ENCODE peak calls at places on chromosomes 16 and 17, in four cellular contexts. I, J, L and H are unnamed samples.

GRCh38 chr17:18070861-18071340 is 16.8 kb upstream of the DRG2 start:
- DNase-seq in I (no peak), J (no peak), L (peak), H (peak)

GRCh38 chr17:80531400-80531799 is 13.2 kb upstream of the RPTOR start:
- DNase-seq in I (no peak), J (no peak), L (no peak), H (no peak)

GRCh38 chr17:65231086-65231485 is 93.9 kb downstream of the RGS9 start:
- DNase-seq in I (no peak), J (no peak), L (no peak), H (no peak)

GRCh38 chr17:27846042-27846655 is 45.8 kb upstream of the NOS2 start:
- DNase-seq in I (peak), J (no peak), L (no peak), H (no peak)

GRCh38 chr17:48611213-48611612 is 396 bp upstream of the HOXB7 start:
- DNase-seq in I (no peak), J (no peak), L (no peak), H (peak)

GRCh38 chr17:79555543-79555942 is 55.3 kb downstream of the RBFOX3 start:
- DNase-seq in I (no peak), J (no peak), L (no peak), H (no peak)

GRCh38 chr16:74608944-74609343 is 2.0 kb upstream of the GLG1 start:
- DNase-seq in I (peak), J (no peak), L (peak), H (no peak)

GRCh38 chr17:70608193-70608592 is 438.9 kb downstream of the KCNJ2 start:
- DNase-seq in I (no peak), J (no peak), L (no peak), H (no peak)

GRCh38 chr17:44564429-44564828 is 7.1 kb downstream of the FZD2 start:
- DNase-seq in I (no peak), J (no peak), L (no peak), H (no peak)

GRCh38 chr16:79042886-79043285 is 557.7 kb downstream of the MAF start:
- DNase-seq in I (peak), J (no peak), L (no peak), H (no peak)

GRCh38 chr16:69109486-69110270 is 4.2 kb downstream of the HAS3 start:
- DNase-seq in I (no peak), J (no peak), L (no peak), H (no peak)

GRCh38 chr17:77494664-77495435 is 354.1 kb downstream of the SEC14L1 start:
- DNase-seq in I (peak), J (peak), L (peak), H (peak)

GRCh38 chr17:63542218-63542545 is 8.1 kb upstream of the DCAF7 start:
- DNase-seq in I (no peak), J (no peak), L (no peak), H (no peak)

GRCh38 chr16:11232852-11233726 is 22.9 kb downstream of the SOCS1 start:
- DNase-seq in I (peak), J (peak), L (no peak), H (no peak)

GRCh38 chr17:6894206-6894528 is 62.6 kb upstream of the TEKT1 start:
- DNase-seq in I (no peak), J (no peak), L (no peak), H (no peak)

GRCh38 chr17:3773511-3773910 is 27.5 kb downstream of the ITGAE start:
- DNase-seq in I (no peak), J (no peak), L (no peak), H (peak)

GRCh38 chr17:55926276-55926995 is 175.6 kb downstream of the PCTP start:
- DNase-seq in I (no peak), J (no peak), L (peak), H (no peak)

GRCh38 chr16:47848481-47849109 is 307.2 kb downstream of the ABCC12 start:
- DNase-seq in I (no peak), J (no peak), L (no peak), H (peak)

GRCh38 chr17:57121308-57122042 is 36.4 kb downstream of the AKAP1 start:
- DNase-seq in I (no peak), J (no peak), L (peak), H (no peak)

GRCh38 chr17:77959926-77960521 is 1.5 kb downstream of the TNRC6C start:
- DNase-seq in I (peak), J (no peak), L (no peak), H (no peak)

GRCh38 chr17:14827394-14827793 is 437.7 kb downstream of the PMP22 start:
- DNase-seq in I (no peak), J (no peak), L (no peak), H (no peak)

GRCh38 chr16:88352261-88353200 is 30.2 kb upstream of the ZNF469 start:
- DNase-seq in I (no peak), J (no peak), L (no peak), H (no peak)

GRCh38 chr17:17570798-17571716 is 20.5 kb downstream of the PEMT start:
- DNase-seq in I (no peak), J (no peak), L (no peak), H (no peak)